ENCODE peak calls at places on chromosomes 11 and 22, in nine cellular contexts. D is body of pancreas, R is GM12864, B is neural progenitor cell, Q is SK-N-SH, X is colonic mucosa, F is AG10803, S is kidney, T is NB4. U is an unnamed sample.

GRCh38 chr11:115980336-115980735 is 476.1 kb upstream of the CADM1 start:
- DNase-seq in S (no peak), D (no peak), B (no peak), X (no peak), F (no peak), T (no peak), R (no peak), Q (no peak), U (no peak)

GRCh38 chr11:57646756-57647303 is 2.9 kb downstream of the YPEL4 start:
- DNase-seq in R (no peak), X (no peak), B (no peak), S (no peak), T (no peak), D (no peak), F (no peak), Q (no peak), U (no peak)

GRCh38 chr22:22151308-22151707 is 93.3 kb upstream of the VPREB1 start:
- DNase-seq in X (no peak), T (no peak), R (no peak), Q (no peak), B (no peak), D (no peak), F (no peak), S (no peak), U (no peak)

GRCh38 chr11:34616830-34617504 is 3.9 kb upstream of the EHF start:
- DNase-seq in Q (no peak), R (no peak), S (no peak), F (no peak), X (no peak), D (peak; percentile 68), T (no peak), B (no peak), U (no peak)

GRCh38 chr11:68938816-68939582 is 35.3 kb downstream of the IGHMBP2 start:
- DNase-seq in X (no peak), Q (no peak), B (no peak), D (no peak), R (no peak), S (peak; percentile 52), T (no peak), F (no peak), U (no peak)

GRCh38 chr11:87603887-87604286 is 566.2 kb downstream of the TMEM135 start:
- DNase-seq in S (no peak), R (no peak), D (peak; percentile 64), B (no peak), Q (no peak), T (no peak), X (no peak), F (no peak), U (no peak)

GRCh38 chr11:106917973-106918372 is 100.3 kb downstream of the GUCY1A2 start:
- DNase-seq in T (peak; percentile 14), B (peak; percentile 24), X (no peak), S (no peak), F (no peak), D (peak; percentile 9), Q (peak; percentile 23), R (no peak), U (no peak)

GRCh38 chr22:29755889-29756288 is 10.9 kb downstream of the ZMAT5 start:
- DNase-seq in S (no peak), D (no peak), R (no peak), Q (no peak), B (no peak), X (no peak), T (no peak), F (no peak), U (no peak)

DNA sequence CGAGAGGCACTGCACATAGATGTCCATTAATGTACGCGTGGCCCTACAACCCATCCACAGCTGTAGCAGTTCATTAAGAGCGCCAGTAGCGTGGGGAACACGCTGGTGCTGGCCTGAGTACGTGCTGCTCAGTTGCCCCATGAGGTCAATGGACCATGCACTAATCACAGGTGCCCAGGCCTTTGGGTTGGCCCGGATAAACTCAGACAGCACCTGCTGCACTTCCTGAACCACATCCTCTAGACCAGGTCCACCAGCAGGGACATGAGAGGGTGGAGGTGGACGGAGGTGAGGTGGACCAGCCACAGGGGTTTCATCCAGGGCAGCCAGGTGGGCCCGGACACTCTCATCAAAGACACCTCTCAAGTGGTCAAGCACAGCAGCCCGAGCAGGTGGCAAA is 3.1 kb upstream of the GANAB start:
- DNase-seq in S (no peak), T (no peak), B (no peak), D (no peak), Q (no peak), R (no peak), F (no peak), X (no peak), U (no peak)
- H3K4me3 ChIP-seq in S (no peak overlapping the region), T (no peak overlapping the region), B (no peak overlapping the region), D (no peak overlapping the region), Q (no peak overlapping the region), R (no peak overlapping the region), F (no peak overlapping the region), X (no peak overlapping the region), U (no peak overlapping the region)

DNA sequence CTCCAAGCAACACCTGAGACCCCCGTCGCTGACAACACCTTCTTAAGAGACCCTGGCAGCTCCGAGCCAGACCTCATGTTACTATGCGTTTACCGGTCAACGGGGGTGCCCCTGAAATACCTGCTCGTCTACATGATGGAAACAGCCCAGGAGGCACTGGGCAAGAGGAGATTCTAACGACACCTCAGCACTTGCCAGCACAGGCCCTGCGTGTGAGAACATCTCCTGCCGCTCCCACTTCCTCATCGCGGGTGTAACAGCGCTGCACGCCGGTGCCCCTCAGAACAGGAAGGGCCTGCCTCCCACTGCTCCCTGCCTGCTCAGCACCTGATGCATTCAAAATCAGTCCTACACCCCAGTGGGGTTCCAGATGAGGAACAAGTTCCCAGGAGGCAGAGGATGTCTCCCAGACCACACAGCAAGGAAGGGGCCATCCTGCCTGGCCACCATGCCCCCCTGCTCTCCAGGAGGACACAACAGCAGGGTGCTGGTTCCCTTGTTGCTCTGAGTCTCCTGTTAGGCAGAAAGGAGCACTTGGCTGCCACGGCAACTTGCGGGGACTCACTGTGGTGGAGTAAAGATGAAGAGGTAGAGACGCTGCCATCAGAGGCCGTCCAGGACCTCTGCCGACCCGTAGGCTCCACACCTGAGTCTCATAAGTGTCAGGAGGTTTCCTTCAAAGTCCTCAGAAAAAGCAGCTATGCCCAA is 2.1 kb downstream of the TOLLIP start:
- DNase-seq in F (no peak), X (no peak), T (peak; percentile 68), B (no peak), Q (no peak), D (peak; percentile 28), R (no peak), S (no peak), U (no peak)
- H3K4me3 ChIP-seq in F (no peak overlapping the region), X (no peak overlapping the region), T (no peak overlapping the region), B (no peak overlapping the region), Q (no peak overlapping the region), D (no peak overlapping the region), R (no peak overlapping the region), S (peak overlapping the region; percentile 3), U (no peak overlapping the region)

DNA sequence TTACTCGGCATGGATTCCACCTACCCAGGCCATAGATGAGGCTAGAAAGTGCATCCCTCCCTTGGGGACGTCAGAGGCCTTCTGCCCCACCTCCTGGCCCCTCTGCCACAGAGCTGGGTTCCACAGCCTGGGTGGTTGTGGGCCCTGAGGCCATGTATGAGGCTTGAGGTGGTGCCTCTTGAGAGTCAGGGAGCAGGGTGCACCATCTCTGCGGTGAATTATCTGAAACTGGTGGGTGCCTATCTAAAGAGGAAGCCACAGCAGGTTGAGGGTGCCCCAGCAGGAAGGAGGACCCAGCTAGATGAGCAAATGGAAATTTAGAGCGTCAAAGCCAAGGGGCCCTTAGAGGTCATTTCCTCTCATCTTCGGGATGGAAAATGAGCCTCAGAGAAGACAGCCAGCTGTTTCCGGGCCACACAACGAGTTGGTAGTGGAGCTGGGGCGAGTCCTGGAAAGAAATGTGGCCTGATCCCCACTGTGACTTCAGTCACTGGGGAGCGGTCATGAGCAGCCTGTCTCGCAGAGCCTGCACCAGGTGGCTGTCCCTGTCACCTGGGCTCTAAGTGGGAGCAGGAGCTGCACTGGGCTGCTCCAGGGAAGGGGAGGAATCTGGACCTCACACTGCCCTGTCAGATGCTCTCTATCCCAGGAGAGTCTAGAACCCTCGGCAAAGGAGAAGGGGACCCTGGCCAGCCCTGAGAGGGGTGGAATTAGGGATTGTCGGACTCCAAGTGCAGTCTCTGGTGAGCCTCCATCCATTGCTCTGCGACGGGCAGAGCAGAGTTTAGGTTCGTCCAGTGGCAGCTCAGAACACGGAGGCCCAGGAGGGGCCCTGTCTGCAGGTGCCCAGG is 7.3 kb downstream of the ADORA2A start:
- DNase-seq in F (no peak), B (no peak), T (peak; percentile 94), D (no peak), R (peak; percentile 84), Q (peak; percentile 17), X (no peak), S (peak; percentile 87), U (no peak)
- H3K4me3 ChIP-seq in F (no peak overlapping the region), B (no peak overlapping the region), T (peak overlapping the region; percentile 7), D (no peak overlapping the region), R (peak overlapping the region; percentile 33), Q (no peak overlapping the region), X (no peak overlapping the region), S (no peak overlapping the region), U (no peak overlapping the region)

GRCh38 chr11:126594921-126595367 is 239.5 kb downstream of the ST3GAL4 start:
- DNase-seq in R (no peak), T (no peak), S (no peak), D (no peak), F (no peak), Q (no peak), B (no peak), X (no peak), U (no peak)

GRCh38 chr11:126589492-126589803 is 234.0 kb downstream of the ST3GAL4 start:
- DNase-seq in Q (no peak), T (no peak), X (no peak), D (no peak), F (no peak), S (no peak), R (no peak), B (no peak), U (no peak)

GRCh38 chr11:126591966-126592489 is 236.5 kb downstream of the ST3GAL4 start:
- DNase-seq in X (no peak), B (no peak), D (no peak), S (no peak), R (no peak), F (no peak), Q (no peak), T (no peak), U (no peak)

GRCh38 chr11:126595560-126595959 is 240.1 kb downstream of the ST3GAL4 start:
- DNase-seq in S (no peak), T (no peak), D (no peak), F (no peak), R (no peak), Q (no peak), B (no peak), X (no peak), U (no peak)

DNA sequence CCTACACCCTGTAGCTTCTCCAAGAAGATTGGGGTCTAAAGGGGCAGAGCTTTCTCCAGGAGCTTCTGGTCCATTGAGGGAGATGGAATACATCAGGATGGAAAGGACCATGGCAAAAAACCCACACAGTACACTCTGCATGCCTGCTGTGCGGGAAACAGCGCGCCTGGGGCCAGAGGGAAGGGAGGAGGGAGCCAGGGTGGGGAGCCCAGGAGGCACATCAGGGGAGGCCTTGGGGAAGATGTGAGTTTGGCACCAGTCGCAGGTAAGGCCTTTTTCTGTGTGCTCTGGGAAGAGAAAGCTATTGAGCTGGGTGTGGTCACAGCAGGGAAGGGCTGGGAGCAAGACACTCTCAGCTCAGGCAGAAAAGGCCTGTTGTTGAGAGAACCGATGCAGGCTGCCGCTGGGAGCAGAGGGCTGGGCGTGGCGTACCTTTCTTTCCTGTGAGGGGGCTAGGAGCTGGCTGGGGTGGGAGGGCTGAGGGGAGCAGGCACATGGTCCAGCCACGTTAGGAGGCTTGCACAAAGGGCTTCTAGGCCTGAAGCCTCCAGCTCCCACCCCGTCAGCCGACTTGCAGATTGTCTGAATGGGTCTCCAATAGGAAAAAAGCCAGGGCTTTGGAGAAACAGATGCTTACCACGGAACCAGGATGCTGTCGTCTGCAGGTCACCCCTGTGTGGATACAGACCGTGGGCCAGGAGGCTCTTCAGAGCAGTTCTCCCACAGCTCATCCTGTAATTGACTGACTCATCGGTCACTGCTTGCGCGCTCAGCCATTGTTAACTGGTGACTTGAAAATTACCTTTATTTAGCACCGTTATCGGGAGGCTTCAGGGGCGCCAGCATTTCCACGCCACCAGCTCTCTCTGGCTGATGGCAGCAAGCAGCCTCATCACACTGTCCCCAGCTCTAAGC is 237.3 kb downstream of the ST3GAL4 start:
- DNase-seq in X (no peak), D (no peak), F (no peak), S (no peak), Q (no peak), R (no peak), T (no peak), B (peak; percentile 72), U (no peak)
- H3K4me3 ChIP-seq in X (no peak overlapping the region), D (no peak overlapping the region), F (no peak overlapping the region), S (no peak overlapping the region), Q (no peak overlapping the region), R (no peak overlapping the region), T (no peak overlapping the region), B (no peak overlapping the region), U (no peak overlapping the region)